ENCODE peak calls at places on chromosomes 7 and 10, in four cellular contexts. M is right atrium auricular region; D is adipocyte; U is naive thymus-derived CD4-positive, alpha-beta T cell. W is an unnamed sample. For H3K4me1, the result is how much of the 10 kb centered on the place peaks cover.

GRCh38 chr7:107450970-107451369 is 18.9 kb upstream of the GPR22 start:
- DNase-seq in M (no peak), D (peak), U (no peak), W (no peak)

GRCh38 chr7:36449685-36450084 is 60.0 kb downstream of the ANLN start:
- DNase-seq in M (no peak), D (no peak), U (no peak), W (no peak)

GRCh38 chr10:99995713-99996112 is 14.0 kb downstream of the DNMBP start:
- DNase-seq in M (no peak), D (no peak), U (no peak), W (no peak)

GRCh38 chr7:150990416-150991186 is at the start of gene NOS3:
- DNase-seq in M (no peak), D (no peak), U (no peak), W (peak)

GRCh38 chr10:52387744-52388143 is 73.7 kb downstream of the DKK1 start:
- DNase-seq in M (no peak), D (no peak), U (no peak), W (no peak)

GRCh38 chr10:33280217-33280616 is 54.2 kb downstream of the NRP1 start:
- DNase-seq in M (no peak), D (peak), U (no peak), W (no peak)

GRCh38 chr10:14408139-14408538 is 77.4 kb upstream of the FRMD4A start:
- DNase-seq in M (no peak), D (no peak), U (no peak), W (no peak)

GRCh38 chr7:48299580-48300169 is 128.4 kb downstream of the ABCA13 start:
- DNase-seq in M (no peak), D (peak), U (no peak), W (peak)

GRCh38 chr7:95642173-95642572 is 45.9 kb upstream of the PDK4 start:
- DNase-seq in M (no peak), D (no peak), U (no peak), W (no peak)

GRCh38 chr10:110779489-110779888 is 92.2 kb upstream of the PDCD4 start:
- DNase-seq in M (no peak), D (no peak), U (peak), W (no peak)

GRCh38 chr7:138962561-138963270 is 18.5 kb downstream of the KIAA1549 start:
- DNase-seq in M (no peak), D (no peak), U (no peak), W (no peak)

GRCh38 chr10:74977913-74978847 is 133.3 kb upstream of the SAMD8 start:
- DNase-seq in M (no peak), D (no peak), U (peak), W (no peak)

GRCh38 chr10:31940839-31941653 is 12.4 kb upstream of the ARHGAP12 start:
- DNase-seq in M (no peak), D (peak), U (no peak), W (no peak)

GRCh38 chr7:76397409-76398183 is 11.9 kb downstream of the SSC4D start:
- DNase-seq in M (peak), D (peak), U (peak), W (peak)

GRCh38 chr7:100157069-100157333 is 1.5 kb downstream of the TRAPPC14 start:
- DNase-seq in M (no peak), D (no peak), U (no peak), W (no peak)

GRCh38 chr7:41771717-41772116 is 68.8 kb upstream of the INHBA start:
- DNase-seq in M (no peak), D (no peak), U (no peak), W (no peak)

GRCh38 chr7:144713850-144714249 is 122.0 kb downstream of the TPK1 start:
- DNase-seq in M (no peak), D (no peak), U (no peak), W (no peak)

GRCh38 chr10:119667562-119668328 is 16.6 kb downstream of the BAG3 start:
- DNase-seq in M (peak), D (peak), U (no peak), W (no peak)

GRCh38 chr10:23702977-23703414 is 264.1 kb downstream of the OTUD1 start:
- DNase-seq in M (no peak), D (peak), U (peak), W (peak)

GRCh38 chr7:80249619-80250305 is 115.1 kb downstream of the GNAI1 start:
- DNase-seq in M (no peak), D (peak), U (no peak), W (no peak)

GRCh38 chr10:70126700-70127395 is 5.8 kb downstream of the AIFM2 start:
- DNase-seq in M (no peak), D (no peak), U (no peak), W (no peak)

GRCh38 chr7:155727616-155728015 is 83.2 kb downstream of the RBM33 start:
- DNase-seq in M (no peak), D (no peak), U (no peak), W (no peak)

GRCh38 chr7:21107101-21107500 is 320.4 kb upstream of the SP8 start:
- DNase-seq in M (no peak), D (no peak), U (no peak), W (no peak)

GRCh38 chr7:100563100-100563564 is 10.6 kb downstream of the SAP25 start:
- DNase-seq in M (no peak), D (no peak), U (no peak), W (no peak)

GRCh38 chr7:151059362-151060112 is at the start of gene SLC4A2:
- DNase-seq in M (peak), D (peak), U (peak), W (peak)

GRCh38 chr7:80392229-80393169 is 119.4 kb downstream of the GNAT3 start:
- DNase-seq in M (no peak), D (peak), U (no peak), W (no peak)

GRCh38 chr7:2807455-2807845 is 36.7 kb downstream of the GNA12 start:
- DNase-seq in M (no peak), D (no peak), U (no peak), W (no peak)

GRCh38 chr7:2804227-2804763 is 39.8 kb downstream of the GNA12 start:
- DNase-seq in M (no peak), D (no peak), U (no peak), W (no peak)

GRCh38 chr7:2803755-2804154 is 40.4 kb downstream of the GNA12 start:
- DNase-seq in M (no peak), D (no peak), U (no peak), W (no peak)

GRCh38 chr7:2806571-2806970 is 37.5 kb downstream of the GNA12 start:
- DNase-seq in M (no peak), D (no peak), U (no peak), W (no peak)

DNA sequence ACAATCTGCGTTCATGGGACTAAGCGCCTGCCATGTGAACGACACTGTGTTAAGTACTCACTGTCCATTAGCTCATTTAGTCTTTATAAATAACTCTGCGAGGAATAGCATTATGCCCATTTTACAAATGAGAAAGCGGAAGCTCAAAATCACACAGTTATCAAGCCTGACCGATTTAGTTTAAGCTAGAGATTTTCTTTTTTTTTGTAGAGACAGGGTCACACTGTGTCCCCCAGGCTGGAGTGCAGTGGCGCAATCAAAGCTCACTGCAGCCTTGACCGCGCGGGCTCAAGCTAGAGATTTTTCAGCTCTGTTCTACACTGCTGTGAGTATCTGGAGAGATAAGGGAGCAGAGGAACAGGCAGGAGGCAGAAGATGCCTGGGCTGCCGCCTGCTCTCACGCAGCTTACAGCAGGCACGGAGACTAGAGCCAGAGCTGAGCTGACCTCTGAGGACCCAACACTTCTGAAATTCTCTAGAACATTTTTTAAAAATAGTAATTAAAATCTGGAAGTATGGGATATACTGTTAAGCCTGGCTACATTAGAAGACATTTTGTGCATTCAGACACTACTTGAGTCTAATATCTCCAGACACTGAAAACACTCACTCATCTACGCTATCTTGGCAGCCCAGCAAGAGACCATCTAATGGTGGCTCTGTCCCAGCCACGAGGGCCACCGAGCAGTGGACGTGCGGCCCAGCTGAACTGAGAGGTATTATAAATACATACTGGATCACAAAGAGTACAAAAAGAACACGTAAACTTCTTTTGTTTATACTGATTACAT is 38.7 kb downstream of the GNA12 start:
- DNase-seq in M (peak), D (no peak), U (no peak), W (no peak)
- H3K4me1 ChIP-seq in M (under half), D (half or more), U (under half), W (under half)

DNA sequence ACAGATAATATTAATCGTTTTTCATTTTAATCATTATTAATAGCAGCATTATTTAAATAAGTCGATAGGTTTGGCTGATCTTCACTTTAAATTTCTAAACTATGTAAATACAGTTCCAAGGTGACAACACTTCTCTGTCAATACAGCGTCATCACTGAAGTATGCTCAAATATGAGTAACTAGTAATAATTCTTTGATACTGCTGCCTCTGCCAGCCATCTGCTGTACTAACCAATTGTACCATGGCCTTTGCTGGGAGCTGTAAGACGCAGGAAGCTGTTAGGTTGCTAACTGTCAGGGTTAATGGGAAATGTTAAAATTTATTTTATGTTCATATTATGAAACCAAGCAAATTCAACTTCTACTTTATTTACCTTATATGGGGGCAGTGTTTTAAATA is 1650.5 kb upstream of the LRRTM3 start:
- DNase-seq in M (no peak), D (no peak), U (no peak), W (no peak)
- H3K4me3 ChIP-seq in M (no peak), D (no peak), U (no peak), W (no peak)

GRCh38 chr7:129073738-129074137 is 18.8 kb upstream of the TNPO3 start:
- DNase-seq in M (no peak), D (no peak), U (no peak), W (no peak)

GRCh38 chr7:129073204-129073603 is 18.3 kb upstream of the TNPO3 start:
- DNase-seq in M (peak), D (no peak), U (no peak), W (no peak)

GRCh38 chr7:129074361-129074871 is 19.5 kb upstream of the TNPO3 start:
- DNase-seq in M (no peak), D (no peak), U (no peak), W (no peak)

GRCh38 chr7:129076886-129077285 is 22.0 kb upstream of the TNPO3 start:
- DNase-seq in M (no peak), D (no peak), U (no peak), W (no peak)

GRCh38 chr7:129074994-129075393 is 20.1 kb upstream of the TNPO3 start:
- DNase-seq in M (no peak), D (no peak), U (no peak), W (no peak)
- H3K4me1 ChIP-seq in M (under half), D (under half), U (under half), W (under half)

DNA sequence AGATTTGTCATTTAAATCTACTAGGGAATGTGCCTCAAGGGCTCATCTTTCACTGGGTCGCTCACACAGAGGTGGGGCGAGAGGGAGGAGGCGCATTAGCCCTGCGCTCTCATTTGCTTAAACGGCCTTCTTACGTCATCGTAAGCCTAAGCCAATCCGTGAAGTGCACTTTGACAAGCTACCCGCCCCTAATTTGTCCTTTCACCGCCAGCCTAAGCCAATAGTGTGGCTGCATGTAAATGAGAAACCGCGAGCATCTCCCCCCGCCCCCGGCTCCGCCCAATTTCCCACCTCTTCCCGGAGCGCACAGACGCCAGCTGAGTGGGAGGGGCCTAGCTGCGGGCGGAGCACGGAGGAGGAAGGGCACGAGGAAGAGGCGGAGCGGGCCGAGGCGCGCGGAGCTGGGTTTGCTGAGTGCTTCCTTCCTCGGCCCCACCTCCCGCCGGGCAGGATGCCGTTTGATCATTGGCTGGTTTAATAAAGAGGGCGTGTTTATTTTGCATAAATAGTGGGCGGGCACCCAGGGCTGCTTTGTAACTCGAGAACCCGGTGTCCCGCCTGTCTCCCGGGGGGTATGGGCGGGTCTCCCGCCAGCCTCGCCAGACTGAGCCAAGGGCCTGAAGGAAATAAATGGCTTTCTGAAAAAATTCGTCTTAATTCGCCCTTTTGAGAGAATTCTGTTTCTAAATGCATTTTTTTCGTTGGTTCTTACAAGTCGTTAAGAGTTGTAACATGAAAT is 289.6 kb upstream of the NFE2L3 start:
- DNase-seq in M (no peak), D (peak), U (peak), W (peak)
- H3K4me3 ChIP-seq in M (no peak), D (peak), U (peak), W (no peak)

DNA sequence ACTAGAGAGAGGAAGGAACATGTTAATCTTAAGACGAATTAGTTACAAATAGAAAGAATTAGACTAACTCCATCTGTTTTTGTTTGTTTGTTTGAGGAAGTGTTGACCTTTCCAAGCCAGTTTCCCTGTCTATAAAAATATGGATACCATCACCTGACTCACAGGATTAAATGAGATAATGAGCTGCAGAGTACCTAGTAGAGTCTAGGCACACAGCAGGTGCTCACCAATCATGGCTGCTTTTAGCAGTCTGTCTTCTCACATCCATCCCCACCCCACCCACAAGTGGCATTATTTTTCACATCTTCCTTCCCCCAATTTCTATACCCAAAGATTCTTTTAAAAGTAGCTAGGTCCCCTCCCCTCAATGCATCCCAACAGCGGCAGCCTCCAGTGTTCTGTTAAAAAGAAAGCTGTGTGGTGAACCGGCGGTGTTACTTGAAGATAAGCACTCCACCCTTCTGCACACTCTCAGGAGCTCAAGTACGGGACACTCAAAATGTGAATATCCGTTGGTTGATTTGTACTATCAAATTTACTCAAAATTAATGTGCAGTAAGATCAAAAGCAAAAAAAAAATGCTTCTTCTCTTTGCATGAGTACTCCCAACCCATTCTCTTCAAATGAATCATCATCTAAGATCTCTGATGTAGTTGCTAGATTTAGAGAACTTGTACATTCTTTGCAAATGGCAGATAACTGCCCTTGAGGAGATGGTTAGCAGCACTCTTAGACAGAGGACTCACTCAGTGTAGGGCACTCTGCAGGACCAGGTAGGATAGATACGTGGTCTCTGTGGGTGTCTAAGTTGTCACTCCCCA is 145.4 kb upstream of the ASAH2 start:
- DNase-seq in M (no peak), D (peak), U (no peak), W (no peak)
- H3K4me1 ChIP-seq in M (under half), D (under half), U (under half), W (under half)

GRCh38 chr7:23181684-23182553 is at the start of gene NUP42:
- DNase-seq in M (peak), D (peak), U (peak), W (peak)

GRCh38 chr7:23184709-23185354 is 3.0 kb downstream of the NUP42 start:
- DNase-seq in M (no peak), D (peak), U (no peak), W (no peak)

GRCh38 chr7:23183279-23184012 is 1.6 kb downstream of the NUP42 start:
- DNase-seq in M (no peak), D (peak), U (no peak), W (no peak)

GRCh38 chr7:23185980-23186379 is 4.1 kb downstream of the NUP42 start:
- DNase-seq in M (no peak), D (no peak), U (no peak), W (no peak)

GRCh38 chr7:23184291-23184690 is 2.4 kb downstream of the NUP42 start:
- DNase-seq in M (no peak), D (no peak), U (no peak), W (no peak)
- H3K4me3 ChIP-seq in M (no peak), D (peak), U (no peak), W (no peak)

GRCh38 chr10:11159543-11160215 is 142.0 kb downstream of the CELF2 start:
- DNase-seq in M (peak), D (no peak), U (no peak), W (no peak)

GRCh38 chr10:11158080-11158479 is 140.4 kb downstream of the CELF2 start:
- DNase-seq in M (no peak), D (no peak), U (no peak), W (no peak)

GRCh38 chr10:11162828-11163599 is 145.3 kb downstream of the CELF2 start:
- DNase-seq in M (peak), D (no peak), U (peak), W (peak)

GRCh38 chr10:11161910-11162309 is 144.2 kb downstream of the CELF2 start:
- DNase-seq in M (no peak), D (no peak), U (no peak), W (no peak)

GRCh38 chr10:11160982-11161554 is 143.4 kb downstream of the CELF2 start:
- DNase-seq in M (no peak), D (no peak), U (no peak), W (no peak)
- H3K4me1 ChIP-seq in M (under half), D (under half), U (half or more), W (under half)

DNA sequence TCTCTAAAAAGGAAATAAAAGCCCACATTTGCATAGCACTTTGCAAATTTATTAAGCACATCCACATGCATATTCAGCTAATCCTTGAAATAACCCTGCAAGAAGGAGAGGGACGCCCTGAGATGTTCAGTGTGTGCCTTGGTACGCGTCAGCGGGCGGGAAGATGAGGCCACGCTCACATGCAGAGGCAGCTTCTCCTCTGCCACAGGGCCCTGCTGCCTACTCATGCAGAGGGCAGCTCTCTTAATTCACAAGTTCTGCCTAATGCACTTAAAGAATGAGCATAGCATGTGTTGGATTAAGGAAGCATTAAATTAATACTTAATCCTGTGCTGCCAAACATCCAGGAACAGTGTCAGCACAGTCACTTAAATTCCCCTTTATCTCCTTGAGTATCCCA is 132.3 kb downstream of the HECW1 start:
- DNase-seq in M (no peak), D (no peak), U (no peak), W (no peak)
- H3K4me3 ChIP-seq in M (no peak), D (no peak), U (no peak), W (no peak)

GRCh38 chr10:77888356-77888703 is 38.2 kb downstream of the DLG5 start:
- DNase-seq in M (no peak), D (no peak), U (no peak), W (no peak)
- H3K4me1 ChIP-seq in M (under half), D (under half), U (under half), W (under half)

DNA sequence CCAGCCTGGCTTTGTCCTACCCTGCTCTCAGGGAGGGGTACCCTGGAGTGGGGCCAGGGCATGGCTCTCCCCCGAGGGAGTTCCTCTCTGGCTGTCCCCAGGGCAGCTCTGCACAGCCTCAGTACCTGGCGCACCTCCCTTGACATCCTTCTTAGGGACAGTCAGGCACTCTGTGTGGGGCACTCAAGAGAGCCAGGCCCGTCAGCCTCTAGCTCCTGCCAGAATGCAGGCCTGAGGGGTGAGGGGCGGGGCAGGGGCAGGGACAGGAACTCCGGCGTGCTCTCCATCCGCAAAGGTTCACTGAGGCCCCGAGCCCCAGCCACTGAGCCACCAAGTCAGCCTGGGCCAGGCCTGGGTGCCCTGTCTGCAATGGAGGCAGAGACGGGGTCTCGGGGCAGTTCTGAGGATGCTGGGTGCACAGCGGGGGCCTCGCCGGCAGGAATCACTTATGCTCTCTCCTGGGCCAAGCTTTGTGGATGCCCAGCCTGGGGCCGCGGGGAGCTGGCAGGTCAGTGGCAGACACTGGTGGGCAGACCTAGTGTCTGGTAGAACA is 10.1 kb downstream of the LIMK1 start:
- DNase-seq in M (no peak), D (no peak), U (no peak), W (peak)
- H3K4me3 ChIP-seq in M (peak), D (no peak), U (peak), W (peak)

W was measured in right lobe of liver.